ENCODE peak calls at places on chromosome 1, in six cellular contexts. One of them, this sample, is unnamed.

GRCh38 chr1:175434268-175434860 is 241.8 kb upstream of the KIAA0040 start:
- DNase-seq in activated T-helper 1 cell treated with Interleukin-2 at 50 U/mL for 16 hours: no peak
- DNase-seq in MCF 10A: peak; percentile 12
- DNase-seq in skeletal muscle cell: no peak
- DNase-seq in AG08396: no peak
- DNase-seq in GM23338: peak; percentile 68
- DNase-seq in this sample: no peak

GRCh38 chr1:35570589-35571137 is 2.5 kb upstream of the TFAP2E start:
- DNase-seq in activated T-helper 1 cell treated with Interleukin-2 at 50 U/mL for 16 hours: no peak
- DNase-seq in MCF 10A: no peak
- DNase-seq in skeletal muscle cell: no peak
- DNase-seq in AG08396: no peak
- DNase-seq in GM23338: no peak
- DNase-seq in this sample: no peak

GRCh38 chr1:91098299-91098901 is 76.6 kb upstream of the ZNF644 start:
- DNase-seq in activated T-helper 1 cell treated with Interleukin-2 at 50 U/mL for 16 hours: no peak
- DNase-seq in MCF 10A: peak; percentile 23
- DNase-seq in skeletal muscle cell: no peak
- DNase-seq in AG08396: no peak
- DNase-seq in GM23338: no peak
- DNase-seq in this sample: no peak

GRCh38 chr1:220874201-220874655 is 5.0 kb upstream of the HLX start:
- DNase-seq in activated T-helper 1 cell treated with Interleukin-2 at 50 U/mL for 16 hours: no peak
- DNase-seq in MCF 10A: peak; percentile 74
- DNase-seq in skeletal muscle cell: no peak
- DNase-seq in AG08396: peak; percentile 63
- DNase-seq in GM23338: peak; percentile 84
- DNase-seq in this sample: peak; percentile 5

GRCh38 chr1:22121421-22121911 is 21.4 kb downstream of the WNT4 start:
- DNase-seq in activated T-helper 1 cell treated with Interleukin-2 at 50 U/mL for 16 hours: no peak
- DNase-seq in MCF 10A: no peak
- DNase-seq in skeletal muscle cell: no peak
- DNase-seq in AG08396: no peak
- DNase-seq in GM23338: peak; percentile 50
- DNase-seq in this sample: no peak

GRCh38 chr1:100445565-100445964 is 92.4 kb upstream of the GPR88 start:
- DNase-seq in activated T-helper 1 cell treated with Interleukin-2 at 50 U/mL for 16 hours: no peak
- DNase-seq in MCF 10A: no peak
- DNase-seq in skeletal muscle cell: no peak
- DNase-seq in AG08396: no peak
- DNase-seq in GM23338: no peak
- DNase-seq in this sample: no peak

GRCh38 chr1:236065509-236066005 is 667 bp upstream of the NID1 start:
- DNase-seq in activated T-helper 1 cell treated with Interleukin-2 at 50 U/mL for 16 hours: no peak
- DNase-seq in MCF 10A: no peak
- DNase-seq in skeletal muscle cell: no peak
- DNase-seq in AG08396: no peak
- DNase-seq in GM23338: peak; percentile 66
- DNase-seq in this sample: no peak

GRCh38 chr1:35883681-35884155 is 709 bp downstream of the AGO1 start:
- DNase-seq in activated T-helper 1 cell treated with Interleukin-2 at 50 U/mL for 16 hours: peak; percentile 24
- DNase-seq in MCF 10A: no peak
- DNase-seq in skeletal muscle cell: no peak
- DNase-seq in AG08396: peak; percentile 65
- DNase-seq in GM23338: peak; percentile 83
- DNase-seq in this sample: no peak

GRCh38 chr1:60874703-60875102 is 207.7 kb upstream of the NFIA start:
- DNase-seq in activated T-helper 1 cell treated with Interleukin-2 at 50 U/mL for 16 hours: no peak
- DNase-seq in MCF 10A: peak; percentile 63
- DNase-seq in skeletal muscle cell: peak; percentile 39
- DNase-seq in AG08396: peak; percentile 13
- DNase-seq in GM23338: no peak
- DNase-seq in this sample: peak; percentile 15

GRCh38 chr1:164774819-164775654 is 216.1 kb downstream of the PBX1 start:
- DNase-seq in activated T-helper 1 cell treated with Interleukin-2 at 50 U/mL for 16 hours: no peak
- DNase-seq in MCF 10A: no peak
- DNase-seq in skeletal muscle cell: no peak
- DNase-seq in AG08396: no peak
- DNase-seq in GM23338: no peak
- DNase-seq in this sample: no peak

GRCh38 chr1:39196244-39197215 is 8.0 kb upstream of the MACF1 start:
- DNase-seq in activated T-helper 1 cell treated with Interleukin-2 at 50 U/mL for 16 hours: peak; percentile 37
- DNase-seq in MCF 10A: no peak
- DNase-seq in skeletal muscle cell: no peak
- DNase-seq in AG08396: no peak
- DNase-seq in GM23338: no peak
- DNase-seq in this sample: no peak

GRCh38 chr1:222251813-222252212 is 296.1 kb downstream of the HHIPL2 start:
- DNase-seq in activated T-helper 1 cell treated with Interleukin-2 at 50 U/mL for 16 hours: no peak
- DNase-seq in MCF 10A: no peak
- DNase-seq in skeletal muscle cell: no peak
- DNase-seq in AG08396: no peak
- DNase-seq in GM23338: no peak
- DNase-seq in this sample: no peak